ENCODE peak calls at places on chromosomes 5 and 9, in five cellular contexts. One of them, this sample, is unnamed.

GRCh38 chr9:127021664-127022337 is 100.6 kb downstream of the ANGPTL2 start:
- DNase-seq in HEK293T: no peak
- DNase-seq in HepG2: no peak
- DNase-seq in GM12878: no peak
- DNase-seq in H1: no peak
- DNase-seq in this sample: no peak

GRCh38 chr5:180026725-180027448 is 44.7 kb downstream of the RNF130 start:
- DNase-seq in HEK293T: no peak
- DNase-seq in HepG2: no peak
- DNase-seq in GM12878: no peak
- DNase-seq in H1: no peak
- DNase-seq in this sample: no peak

GRCh38 chr9:131298341-131298740 is 8.8 kb downstream of the PLPP7 start:
- DNase-seq in HEK293T: no peak
- DNase-seq in HepG2: no peak
- DNase-seq in GM12878: no peak
- DNase-seq in H1: no peak
- DNase-seq in this sample: no peak

GRCh38 chr5:116388564-116389258 is 185.9 kb downstream of the SEMA6A start:
- DNase-seq in HEK293T: no peak
- DNase-seq in HepG2: no peak
- DNase-seq in GM12878: no peak
- DNase-seq in H1: peak
- DNase-seq in this sample: no peak

GRCh38 chr9:27625751-27626628 is 52.7 kb upstream of the C9orf72 start:
- DNase-seq in HEK293T: no peak
- DNase-seq in HepG2: no peak
- DNase-seq in GM12878: no peak
- DNase-seq in H1: no peak
- DNase-seq in this sample: no peak

GRCh38 chr9:136339173-136339957 is 12.0 kb downstream of the GPSM1 start:
- DNase-seq in HEK293T: peak
- DNase-seq in HepG2: peak
- DNase-seq in GM12878: no peak
- DNase-seq in H1: no peak
- DNase-seq in this sample: peak

GRCh38 chr9:15531380-15531779 is 20.6 kb upstream of the PSIP1 start:
- DNase-seq in HEK293T: no peak
- DNase-seq in HepG2: no peak
- DNase-seq in GM12878: no peak
- DNase-seq in H1: no peak
- DNase-seq in this sample: no peak

GRCh38 chr5:134503088-134503936 is 22.2 kb upstream of the JADE2 start:
- DNase-seq in HEK293T: no peak
- DNase-seq in HepG2: peak
- DNase-seq in GM12878: peak
- DNase-seq in H1: no peak
- DNase-seq in this sample: peak

GRCh38 chr5:176501333-176501732 is 35.9 kb downstream of the RNF44 start:
- DNase-seq in HEK293T: no peak
- DNase-seq in HepG2: no peak
- DNase-seq in GM12878: no peak
- DNase-seq in H1: no peak
- DNase-seq in this sample: no peak

GRCh38 chr9:18296702-18297531 is 177.0 kb upstream of the ADAMTSL1 start:
- DNase-seq in HEK293T: no peak
- DNase-seq in HepG2: no peak
- DNase-seq in GM12878: no peak
- DNase-seq in H1: no peak
- DNase-seq in this sample: no peak

GRCh38 chr5:100550531-100551036 is 15.4 kb downstream of the FAM174A start:
- DNase-seq in HEK293T: no peak
- DNase-seq in HepG2: no peak
- DNase-seq in GM12878: peak
- DNase-seq in H1: no peak
- DNase-seq in this sample: no peak

GRCh38 chr9:32877639-32878217 is 94.4 kb downstream of the TMEM215 start:
- DNase-seq in HEK293T: no peak
- DNase-seq in HepG2: no peak
- DNase-seq in GM12878: no peak
- DNase-seq in H1: no peak
- DNase-seq in this sample: no peak

GRCh38 chr9:122179690-122180074 is 20.0 kb downstream of the MORN5 start:
- DNase-seq in HEK293T: no peak
- DNase-seq in HepG2: peak
- DNase-seq in GM12878: no peak
- DNase-seq in H1: no peak
- DNase-seq in this sample: no peak

GRCh38 chr5:109313123-109313522 is 96.7 kb downstream of the PJA2 start:
- DNase-seq in HEK293T: no peak
- DNase-seq in HepG2: no peak
- DNase-seq in GM12878: no peak
- DNase-seq in H1: no peak
- DNase-seq in this sample: no peak

GRCh38 chr5:919356-920000 is 26.8 kb downstream of the TRIP13 start:
- DNase-seq in HEK293T: no peak
- DNase-seq in HepG2: peak
- DNase-seq in GM12878: no peak
- DNase-seq in H1: no peak
- DNase-seq in this sample: peak

GRCh38 chr5:126280820-126281219 is 142.4 kb upstream of the GRAMD2B start:
- DNase-seq in HEK293T: no peak
- DNase-seq in HepG2: no peak
- DNase-seq in GM12878: no peak
- DNase-seq in H1: no peak
- DNase-seq in this sample: no peak

GRCh38 chr5:51902512-51902911 is 519.3 kb downstream of the ISL1 start:
- DNase-seq in HEK293T: no peak
- DNase-seq in HepG2: no peak
- DNase-seq in GM12878: no peak
- DNase-seq in H1: no peak
- DNase-seq in this sample: no peak

GRCh38 chr9:19431361-19432171 is 22.8 kb downstream of the ACER2 start:
- DNase-seq in HEK293T: no peak
- DNase-seq in HepG2: no peak
- DNase-seq in GM12878: no peak
- DNase-seq in H1: no peak
- DNase-seq in this sample: no peak

GRCh38 chr5:73823508-73823925 is 197.5 kb downstream of the ARHGEF28 start:
- DNase-seq in HEK293T: no peak
- DNase-seq in HepG2: peak
- DNase-seq in GM12878: no peak
- DNase-seq in H1: no peak
- DNase-seq in this sample: no peak

GRCh38 chr5:66830636-66831035 is 234.4 kb downstream of the MAST4 start:
- DNase-seq in HEK293T: no peak
- DNase-seq in HepG2: no peak
- DNase-seq in GM12878: no peak
- DNase-seq in H1: no peak
- DNase-seq in this sample: no peak

GRCh38 chr9:22416692-22417060 is 29.9 kb upstream of the DMRTA1 start:
- DNase-seq in HEK293T: no peak
- DNase-seq in HepG2: no peak
- DNase-seq in GM12878: no peak
- DNase-seq in H1: no peak
- DNase-seq in this sample: no peak

GRCh38 chr5:124596595-124597388 is 149.6 kb downstream of the ZNF608 start:
- DNase-seq in HEK293T: no peak
- DNase-seq in HepG2: peak
- DNase-seq in GM12878: no peak
- DNase-seq in H1: no peak
- DNase-seq in this sample: no peak

GRCh38 chr9:100739666-100740065 is 161.8 kb downstream of the CAVIN4 start:
- DNase-seq in HEK293T: no peak
- DNase-seq in HepG2: no peak
- DNase-seq in GM12878: no peak
- DNase-seq in H1: no peak
- DNase-seq in this sample: no peak

GRCh38 chr9:114280636-114281315 is 42.1 kb upstream of the ORM1 start:
- DNase-seq in HEK293T: no peak
- DNase-seq in HepG2: no peak
- DNase-seq in GM12878: no peak
- DNase-seq in H1: no peak
- DNase-seq in this sample: no peak

GRCh38 chr5:132457371-132458225 is 33.0 kb downstream of the IRF1 start:
- DNase-seq in HEK293T: no peak
- DNase-seq in HepG2: peak
- DNase-seq in GM12878: no peak
- DNase-seq in H1: no peak
- DNase-seq in this sample: no peak

GRCh38 chr9:113480612-113481011 is 17.1 kb downstream of the RGS3 start:
- DNase-seq in HEK293T: no peak
- DNase-seq in HepG2: no peak
- DNase-seq in GM12878: no peak
- DNase-seq in H1: no peak
- DNase-seq in this sample: no peak

GRCh38 chr5:167352801-167353200 is 938.6 kb upstream of the WWC1 start:
- DNase-seq in HEK293T: no peak
- DNase-seq in HepG2: no peak
- DNase-seq in GM12878: no peak
- DNase-seq in H1: no peak
- DNase-seq in this sample: no peak

GRCh38 chr9:100098241-100098886 is 436 bp downstream of the ERP44 start:
- DNase-seq in HEK293T: peak
- DNase-seq in HepG2: peak
- DNase-seq in GM12878: no peak
- DNase-seq in H1: no peak
- DNase-seq in this sample: peak

GRCh38 chr5:27706832-27707231 is 668.4 kb upstream of the CDH9 start:
- DNase-seq in HEK293T: no peak
- DNase-seq in HepG2: no peak
- DNase-seq in GM12878: no peak
- DNase-seq in H1: no peak
- DNase-seq in this sample: no peak

GRCh38 chr5:167633931-167634341 is 657.5 kb upstream of the WWC1 start:
- DNase-seq in HEK293T: no peak
- DNase-seq in HepG2: no peak
- DNase-seq in GM12878: no peak
- DNase-seq in H1: no peak
- DNase-seq in this sample: no peak

GRCh38 chr9:84778537-84778936 is 109.0 kb downstream of the NTRK2 start:
- DNase-seq in HEK293T: no peak
- DNase-seq in HepG2: no peak
- DNase-seq in GM12878: no peak
- DNase-seq in H1: no peak
- DNase-seq in this sample: no peak

GRCh38 chr9:93573204-93573828 is 3.1 kb upstream of the PHF2 start:
- DNase-seq in HEK293T: no peak
- DNase-seq in HepG2: no peak
- DNase-seq in GM12878: no peak
- DNase-seq in H1: no peak
- DNase-seq in this sample: no peak
- TF ChIP-seq SUZ12 in HEK293T: no peak
- TF ChIP-seq SUZ12 in HepG2: no peak
- TF ChIP-seq SUZ12 in GM12878: no peak
- TF ChIP-seq SUZ12 in H1: no peak
- TF ChIP-seq SUZ12 in this sample: no peak

DNA sequence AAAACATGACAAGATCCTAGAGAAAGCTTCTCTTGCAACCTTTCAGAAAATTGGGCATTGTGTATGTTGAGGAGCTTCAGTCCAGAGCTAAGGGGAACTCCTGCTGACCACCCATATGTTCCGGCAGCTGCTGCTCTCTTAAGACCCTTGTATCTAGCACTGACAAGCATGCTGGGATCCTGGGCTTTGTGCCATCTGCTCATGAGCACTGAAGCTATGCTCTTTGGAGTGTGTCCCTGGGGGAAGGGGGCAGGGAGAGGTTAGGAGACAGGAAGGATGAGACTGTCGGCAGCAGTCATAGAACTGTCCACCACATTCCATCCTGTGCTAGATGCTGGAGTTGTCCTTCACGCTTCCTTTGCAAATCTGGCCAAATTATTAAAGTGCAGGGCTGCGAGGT is 109.3 kb downstream of the JAKMIP2 start:
- DNase-seq in HEK293T: no peak
- DNase-seq in HepG2: no peak
- DNase-seq in GM12878: no peak
- DNase-seq in H1: no peak
- DNase-seq in this sample: no peak
- TF ChIP-seq SUZ12 in HEK293T: no peak
- TF ChIP-seq SUZ12 in HepG2: no peak
- TF ChIP-seq SUZ12 in GM12878: no peak
- TF ChIP-seq SUZ12 in H1: no peak
- TF ChIP-seq SUZ12 in this sample: no peak

GRCh38 chr5:172637122-172637580 is 3.9 kb upstream of the NEURL1B start:
- DNase-seq in HEK293T: no peak
- DNase-seq in HepG2: no peak
- DNase-seq in GM12878: no peak
- DNase-seq in H1: no peak
- DNase-seq in this sample: no peak
- TF ChIP-seq SUZ12 in HEK293T: no peak
- TF ChIP-seq SUZ12 in HepG2: no peak
- TF ChIP-seq SUZ12 in GM12878: no peak
- TF ChIP-seq SUZ12 in H1: no peak
- TF ChIP-seq SUZ12 in this sample: no peak

GRCh38 chr9:35954942-35955546 is 2.9 kb downstream of the OR2S2 start:
- DNase-seq in HEK293T: peak
- DNase-seq in HepG2: peak
- DNase-seq in GM12878: no peak
- DNase-seq in H1: no peak
- DNase-seq in this sample: peak
- TF ChIP-seq SUZ12 in HEK293T: no peak
- TF ChIP-seq SUZ12 in HepG2: no peak
- TF ChIP-seq SUZ12 in GM12878: no peak
- TF ChIP-seq SUZ12 in H1: no peak
- TF ChIP-seq SUZ12 in this sample: no peak

GRCh38 chr5:137142371-137143243 is 356.5 kb downstream of the SPOCK1 start:
- DNase-seq in HEK293T: no peak
- DNase-seq in HepG2: no peak
- DNase-seq in GM12878: peak
- DNase-seq in H1: no peak
- DNase-seq in this sample: no peak
- TF ChIP-seq SUZ12 in HEK293T: no peak
- TF ChIP-seq SUZ12 in HepG2: no peak
- TF ChIP-seq SUZ12 in GM12878: no peak
- TF ChIP-seq SUZ12 in H1: no peak
- TF ChIP-seq SUZ12 in this sample: no peak

This sample was measured in NT2/D1.